ENCODE peak calls at places on chromosomes 1 and 21, in eight cellular contexts. N is MM.1S, C is mammary epithelial cell, P is prostate gland, Q is neural crest cell, O is fibroblast of mammary gland, W is endothelial cell, G is choroid plexus epithelial cell. I is an unnamed sample.

GRCh38 chr1:17198476-17199258 is 6.3 kb upstream of the PADI1 start:
- DNase-seq in P (no peak), Q (no peak), G (no peak), C (no peak), N (no peak), W (no peak), O (no peak), I (no peak)

GRCh38 chr1:203117611-203118575 is 9.6 kb upstream of the ADORA1 start:
- DNase-seq in P (peak; percentile 39), W (peak; percentile 90), N (peak; percentile 39), C (peak; percentile 43), Q (peak; percentile 84), G (peak; percentile 74), O (peak; percentile 45), I (peak; percentile 87)

GRCh38 chr1:1031659-1032245 is 11.8 kb downstream of the AGRN start:
- DNase-seq in O (no peak), C (no peak), G (no peak), Q (no peak), N (no peak), P (no peak), W (no peak), I (no peak)

GRCh38 chr21:46550511-46550941 is 54.4 kb downstream of the S100B start:
- DNase-seq in C (no peak), W (no peak), N (no peak), O (no peak), P (no peak), G (no peak), Q (no peak), I (no peak)

GRCh38 chr1:92759361-92759760 is 25.5 kb downstream of the EVI5 start:
- DNase-seq in G (peak; percentile 45), P (no peak), W (no peak), O (peak; percentile 34), N (no peak), Q (no peak), C (no peak), I (no peak)

GRCh38 chr1:36350659-36351171 is 27.3 kb upstream of the EVA1B start:
- DNase-seq in N (no peak), C (peak; percentile 74), W (no peak), Q (no peak), P (no peak), G (peak; percentile 78), O (peak; percentile 73), I (no peak)

GRCh38 chr21:33857846-33858671 is 57.5 kb downstream of the ATP5PO start:
- DNase-seq in Q (no peak), N (no peak), O (no peak), P (no peak), W (no peak), G (no peak), C (no peak), I (no peak)

GRCh38 chr1:164836614-164837018 is 277.6 kb downstream of the PBX1 start:
- DNase-seq in N (no peak), Q (no peak), O (no peak), C (no peak), W (no peak), G (no peak), P (no peak), I (no peak)

GRCh38 chr1:214494706-214495105 is 56.7 kb downstream of the PTPN14 start:
- DNase-seq in P (no peak), O (no peak), G (peak; percentile 62), C (peak; percentile 78), Q (no peak), N (no peak), W (no peak), I (no peak)

GRCh38 chr1:114208659-114209215 is 55.1 kb upstream of the SYT6 start:
- DNase-seq in G (no peak), O (peak; percentile 3), Q (no peak), C (peak; percentile 3), N (no peak), W (no peak), P (no peak), I (no peak)

GRCh38 chr1:2109581-2110021 is 59.4 kb downstream of the PRKCZ start:
- DNase-seq in G (no peak), P (no peak), W (no peak), N (no peak), O (no peak), Q (no peak), C (no peak), I (no peak)

GRCh38 chr1:59506952-59507351 is 210.1 kb downstream of the FGGY start:
- DNase-seq in Q (no peak), G (peak; percentile 44), P (no peak), O (peak; percentile 92), N (no peak), W (no peak), C (no peak), I (no peak)

GRCh38 chr1:20632386-20632785 is 872 bp upstream of the PINK1 start:
- DNase-seq in C (no peak), Q (no peak), P (no peak), O (no peak), N (no peak), G (no peak), W (no peak), I (no peak)

GRCh38 chr1:223153177-223154119 is 10.4 kb upstream of the TLR5 start:
- DNase-seq in N (no peak), G (peak; percentile 66), O (peak; percentile 38), W (no peak), C (no peak), P (no peak), Q (no peak), I (no peak)

GRCh38 chr1:206035027-206035426 is 11.3 kb upstream of the CTSE start:
- DNase-seq in G (no peak), W (no peak), P (peak; percentile 22), O (no peak), C (no peak), N (peak; percentile 84), Q (no peak), I (peak; percentile 3)

GRCh38 chr1:213273546-213273945 is 222.5 kb downstream of the RPS6KC1 start:
- DNase-seq in C (no peak), O (no peak), W (no peak), P (no peak), G (no peak), N (no peak), Q (no peak), I (no peak)

GRCh38 chr1:178151831-178152230 is 57.9 kb downstream of the RASAL2 start:
- DNase-seq in G (no peak), C (peak; percentile 83), N (no peak), P (no peak), Q (no peak), W (no peak), O (no peak), I (no peak)
- TF ChIP-seq CTCF in G (no peak), C (peak; percentile 22), N (no peak), P (no peak), Q (no peak), W (no peak), O (no peak), I (no peak)

DNA sequence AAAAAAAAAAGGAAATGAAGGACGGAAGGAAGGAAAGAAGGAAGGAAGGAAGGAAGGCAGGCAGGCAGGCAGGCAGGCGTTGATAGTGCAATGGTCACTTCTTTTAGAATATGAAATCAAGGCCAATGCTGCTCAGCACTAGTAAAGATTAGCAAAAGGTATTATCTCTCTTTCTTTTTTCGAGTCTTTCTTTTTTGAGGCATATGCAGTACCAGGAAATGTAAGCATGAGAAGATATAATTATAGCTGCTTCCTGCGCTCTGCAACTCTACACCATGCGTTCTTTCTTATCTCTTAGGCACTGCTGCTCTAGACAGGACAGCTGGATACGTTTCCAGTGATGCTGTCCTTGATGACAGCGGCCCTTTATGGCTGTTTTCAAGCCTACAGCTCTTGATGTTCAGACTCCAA is 1512.5 kb upstream of the B3GALT2 start:
- DNase-seq in C (no peak), G (peak; percentile 1), W (no peak), P (no peak), O (no peak), Q (no peak), N (peak; percentile 70), I (no peak)
- TF ChIP-seq CTCF in C (no peak), G (no peak), W (no peak), P (no peak), O (no peak), Q (no peak), N (peak; percentile 23), I (no peak)

DNA sequence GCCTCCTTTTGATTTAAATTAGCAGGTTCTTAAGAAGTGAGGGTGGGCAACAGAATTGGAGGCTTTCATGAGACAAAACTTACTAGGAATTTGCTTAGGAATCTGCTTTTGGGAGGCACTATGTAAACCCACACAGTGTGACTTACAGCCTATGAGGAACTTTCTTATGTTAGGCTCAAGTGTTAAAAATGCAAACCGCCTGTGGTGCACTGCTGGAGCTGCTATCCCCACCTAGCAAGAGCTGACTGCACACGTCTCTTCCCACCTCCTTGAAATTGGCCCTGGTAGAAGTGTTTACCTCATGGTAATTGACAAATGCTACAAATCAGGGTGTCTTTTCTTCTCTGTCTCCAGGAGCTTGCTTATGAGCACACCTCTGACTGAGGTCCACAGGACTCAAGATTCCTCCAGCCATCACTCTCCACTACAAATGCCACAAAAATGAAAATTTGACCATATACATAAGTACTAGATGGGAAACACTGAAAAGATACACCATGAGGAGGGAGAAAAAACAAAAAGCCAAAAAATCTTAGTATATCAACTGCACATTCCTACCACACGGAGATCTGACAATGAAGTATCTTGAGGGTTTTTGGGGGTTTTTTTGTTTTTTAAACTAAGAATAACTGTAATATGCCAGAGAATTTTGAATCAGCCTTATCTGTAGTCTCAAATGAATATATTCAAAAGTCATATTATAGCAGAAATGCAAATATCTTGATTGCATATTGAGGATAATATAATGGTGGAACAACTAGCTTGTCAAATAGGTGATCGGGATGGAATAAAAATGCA is 18.2 kb upstream of the NPL start:
- DNase-seq in P (no peak), W (no peak), N (no peak), G (no peak), Q (no peak), O (no peak), C (no peak), I (no peak)
- TF ChIP-seq CTCF in P (no peak), W (peak; percentile 70), N (no peak), G (peak; percentile 40), Q (peak; percentile 56), O (peak; percentile 27), C (no peak), I (peak; percentile 53)

GRCh38 chr1:102970496-102971078 is 137.7 kb downstream of the COL11A1 start:
- DNase-seq in W (peak; percentile 24), P (no peak), C (peak; percentile 37), G (peak; percentile 78), O (peak; percentile 79), N (peak; percentile 38), Q (peak; percentile 7), I (no peak)
- TF ChIP-seq CTCF in W (peak; percentile 87), P (peak; percentile 18), C (peak; percentile 49), G (peak; percentile 69), O (peak; percentile 63), N (peak; percentile 47), Q (peak; percentile 80), I (peak; percentile 56)

GRCh38 chr1:192311281-192311680 is 5.5 kb upstream of the RGS21 start:
- DNase-seq in N (peak; percentile 60), G (peak; percentile 87), Q (no peak), O (peak; percentile 51), W (no peak), P (no peak), C (peak; percentile 10), I (no peak)
- TF ChIP-seq CTCF in N (peak; percentile 83), G (peak; percentile 80), Q (peak; percentile 68), O (peak; percentile 57), W (no peak), P (no peak), C (peak; percentile 49), I (no peak)